ENCODE peak calls at places on chromosomes 12 and 14, in eight cellular contexts. One of them, this sample, is unnamed.

GRCh38 chr14:20343855-20344205 is 395 bp downstream of the PARP2 start:
- DNase-seq in GM23338: no peak
- DNase-seq in PC-3: peak; percentile 32
- DNase-seq in HCT116: no peak
- DNase-seq in OCI-LY7: no peak
- DNase-seq in GM23248: peak; percentile 73
- DNase-seq in SK-N-SH: no peak
- DNase-seq in hepatocyte: peak; percentile 6
- DNase-seq in this sample: no peak

GRCh38 chr12:68317047-68317667 is 15.0 kb downstream of the MDM1 start:
- DNase-seq in GM23338: peak; percentile 61
- DNase-seq in PC-3: peak; percentile 65
- DNase-seq in HCT116: peak; percentile 27
- DNase-seq in OCI-LY7: peak; percentile 72
- DNase-seq in GM23248: peak; percentile 72
- DNase-seq in SK-N-SH: peak; percentile 40
- DNase-seq in hepatocyte: peak; percentile 76
- DNase-seq in this sample: peak; percentile 57

GRCh38 chr14:71235865-71236264 is 328.6 kb downstream of the PCNX1 start:
- DNase-seq in GM23338: no peak
- DNase-seq in PC-3: no peak
- DNase-seq in HCT116: no peak
- DNase-seq in OCI-LY7: no peak
- DNase-seq in GM23248: peak; percentile 35
- DNase-seq in SK-N-SH: peak; percentile 75
- DNase-seq in hepatocyte: no peak
- DNase-seq in this sample: no peak

GRCh38 chr14:59484611-59485174 is 376 bp downstream of the JKAMP start:
- DNase-seq in GM23338: no peak
- DNase-seq in PC-3: peak; percentile 61
- DNase-seq in HCT116: no peak
- DNase-seq in OCI-LY7: no peak
- DNase-seq in GM23248: peak; percentile 60
- DNase-seq in SK-N-SH: no peak
- DNase-seq in hepatocyte: no peak
- DNase-seq in this sample: peak; percentile 21

GRCh38 chr12:52784909-52785308 is 7.8 kb upstream of the KRT76 start:
- DNase-seq in GM23338: no peak
- DNase-seq in PC-3: no peak
- DNase-seq in HCT116: no peak
- DNase-seq in OCI-LY7: no peak
- DNase-seq in GM23248: no peak
- DNase-seq in SK-N-SH: no peak
- DNase-seq in hepatocyte: no peak
- DNase-seq in this sample: no peak

GRCh38 chr12:103620395-103620794 is 33.3 kb downstream of the STAB2 start:
- DNase-seq in GM23338: no peak
- DNase-seq in PC-3: no peak
- DNase-seq in HCT116: no peak
- DNase-seq in OCI-LY7: no peak
- DNase-seq in GM23248: no peak
- DNase-seq in SK-N-SH: no peak
- DNase-seq in hepatocyte: no peak
- DNase-seq in this sample: no peak

GRCh38 chr12:110015132-110015531 is 15.9 kb downstream of the ANKRD13A start:
- DNase-seq in GM23338: no peak
- DNase-seq in PC-3: no peak
- DNase-seq in HCT116: no peak
- DNase-seq in OCI-LY7: peak; percentile 59
- DNase-seq in GM23248: no peak
- DNase-seq in SK-N-SH: no peak
- DNase-seq in hepatocyte: no peak
- DNase-seq in this sample: peak; percentile 18

GRCh38 chr12:75850751-75851462 is 180.7 kb downstream of the PHLDA1 start:
- DNase-seq in GM23338: no peak
- DNase-seq in PC-3: peak; percentile 90
- DNase-seq in HCT116: no peak
- DNase-seq in OCI-LY7: no peak
- DNase-seq in GM23248: peak; percentile 73
- DNase-seq in SK-N-SH: no peak
- DNase-seq in hepatocyte: peak; percentile 38
- DNase-seq in this sample: no peak

GRCh38 chr12:11055306-11055705 is 6.8 kb downstream of the TAS2R46 start:
- DNase-seq in GM23338: no peak
- DNase-seq in PC-3: no peak
- DNase-seq in HCT116: no peak
- DNase-seq in OCI-LY7: no peak
- DNase-seq in GM23248: no peak
- DNase-seq in SK-N-SH: no peak
- DNase-seq in hepatocyte: no peak
- DNase-seq in this sample: no peak

GRCh38 chr12:71710276-71711125 is 24.6 kb downstream of the TMEM19 start:
- DNase-seq in GM23338: no peak
- DNase-seq in PC-3: peak; percentile 96
- DNase-seq in HCT116: peak; percentile 92
- DNase-seq in OCI-LY7: no peak
- DNase-seq in GM23248: peak; percentile 92
- DNase-seq in SK-N-SH: no peak
- DNase-seq in hepatocyte: peak; percentile 64
- DNase-seq in this sample: no peak

GRCh38 chr12:15851045-15851444 is 31.1 kb upstream of the STRAP start:
- DNase-seq in GM23338: no peak
- DNase-seq in PC-3: no peak
- DNase-seq in HCT116: no peak
- DNase-seq in OCI-LY7: no peak
- DNase-seq in GM23248: no peak
- DNase-seq in SK-N-SH: no peak
- DNase-seq in hepatocyte: no peak
- DNase-seq in this sample: no peak

DNA sequence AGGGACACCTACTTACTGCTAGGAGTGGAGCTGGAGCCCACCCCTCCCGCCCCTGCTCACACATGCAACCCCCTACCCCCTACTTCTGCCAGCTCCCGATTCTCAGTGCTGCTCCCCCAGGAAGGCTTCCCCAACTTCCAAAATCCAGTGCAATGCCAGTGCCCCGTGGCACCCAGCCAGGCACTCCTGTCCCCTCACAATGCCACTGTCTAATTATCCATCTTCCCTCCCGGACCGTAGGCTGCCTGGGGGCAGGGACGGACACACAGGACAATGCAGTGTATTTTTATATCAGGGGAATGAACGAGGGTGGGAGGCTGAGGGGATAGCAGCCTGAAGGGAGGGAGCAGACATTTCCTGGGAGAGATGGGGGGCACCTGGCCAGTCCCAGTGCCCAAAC is 12.4 kb downstream of the OTUB2 start:
- DNase-seq in GM23338: no peak
- DNase-seq in PC-3: no peak
- DNase-seq in HCT116: no peak
- DNase-seq in OCI-LY7: no peak
- DNase-seq in GM23248: no peak
- DNase-seq in SK-N-SH: no peak
- DNase-seq in hepatocyte: no peak
- DNase-seq in this sample: no peak
- H3K9me2 ChIP-seq in GM23338: no peaks in the 10 kb centered on the region
- H3K9me2 ChIP-seq in PC-3: no peaks in the 10 kb centered on the region
- H3K9me2 ChIP-seq in HCT116: no peaks in the 10 kb centered on the region
- H3K9me2 ChIP-seq in OCI-LY7: no peaks in the 10 kb centered on the region
- H3K9me2 ChIP-seq in GM23248: no peaks in the 10 kb centered on the region
- H3K9me2 ChIP-seq in SK-N-SH: no peaks in the 10 kb centered on the region
- H3K9me2 ChIP-seq in hepatocyte: no peaks in the 10 kb centered on the region
- H3K9me2 ChIP-seq in this sample: no peaks in the 10 kb centered on the region

DNA sequence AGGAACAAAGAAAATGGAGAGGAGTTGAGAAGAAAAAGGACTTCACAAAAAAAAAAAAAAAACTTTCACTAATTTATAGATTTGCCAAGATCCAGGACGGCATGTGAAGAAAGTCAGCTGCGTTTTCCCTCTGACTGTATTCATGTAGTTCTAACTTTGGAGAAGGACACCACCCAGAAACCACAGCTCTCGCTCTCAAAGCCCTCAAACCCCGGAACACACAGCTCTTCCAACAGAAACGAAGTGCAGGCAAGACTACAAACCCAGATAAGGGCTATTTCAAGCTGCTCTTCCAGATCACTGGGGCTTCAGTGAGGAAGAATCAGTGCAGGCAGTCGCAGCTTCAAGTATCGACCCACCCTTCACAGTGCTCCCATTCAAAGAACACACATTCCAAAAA is 13.2 kb downstream of the KCNH5 start:
- DNase-seq in GM23338: no peak
- DNase-seq in PC-3: no peak
- DNase-seq in HCT116: no peak
- DNase-seq in OCI-LY7: no peak
- DNase-seq in GM23248: no peak
- DNase-seq in SK-N-SH: no peak
- DNase-seq in hepatocyte: no peak
- DNase-seq in this sample: no peak
- TF ChIP-seq EZH2phosphoT487 in GM23338: no peak
- TF ChIP-seq EZH2phosphoT487 in PC-3: no peak
- TF ChIP-seq EZH2phosphoT487 in HCT116: no peak
- TF ChIP-seq EZH2phosphoT487 in OCI-LY7: no peak
- TF ChIP-seq EZH2phosphoT487 in GM23248: no peak
- TF ChIP-seq EZH2phosphoT487 in SK-N-SH: no peak
- TF ChIP-seq EZH2phosphoT487 in hepatocyte: no peak
- TF ChIP-seq EZH2phosphoT487 in this sample: no peak

GRCh38 chr12:6332459-6332858 is 9.4 kb downstream of the TNFRSF1A start:
- DNase-seq in GM23338: no peak
- DNase-seq in PC-3: peak; percentile 92
- DNase-seq in HCT116: no peak
- DNase-seq in OCI-LY7: no peak
- DNase-seq in GM23248: peak; percentile 81
- DNase-seq in SK-N-SH: no peak
- DNase-seq in hepatocyte: no peak
- DNase-seq in this sample: no peak
- H3K4me2 ChIP-seq in GM23338: no peak overlapping the region
- H3K4me2 ChIP-seq in PC-3: peak overlapping the region; percentile 18
- H3K4me2 ChIP-seq in HCT116: no peak overlapping the region
- H3K4me2 ChIP-seq in OCI-LY7: no peak overlapping the region
- H3K4me2 ChIP-seq in GM23248: no peak overlapping the region
- H3K4me2 ChIP-seq in SK-N-SH: peak overlapping the region; percentile 88
- H3K4me2 ChIP-seq in hepatocyte: no peak overlapping the region
- H3K4me2 ChIP-seq in this sample: no peak overlapping the region

DNA sequence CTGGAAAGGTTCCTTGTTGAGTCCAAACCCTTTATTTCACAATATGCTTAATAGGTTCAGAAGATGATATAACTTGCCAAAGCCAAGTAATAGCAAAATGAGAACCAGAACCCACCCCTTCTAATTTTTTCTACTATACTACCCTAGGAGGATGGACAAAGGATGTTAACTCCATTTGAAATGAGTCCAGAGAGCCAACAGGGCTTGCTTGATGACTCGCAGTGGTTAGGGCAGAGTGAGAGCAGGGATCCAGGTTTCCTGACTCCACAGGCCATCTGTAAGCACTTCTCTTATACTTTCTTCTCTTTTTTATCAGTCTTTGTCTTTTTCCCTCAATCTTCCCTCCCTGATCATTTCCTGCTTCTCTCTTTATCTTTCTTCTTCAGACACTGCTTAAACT is 668.1 kb downstream of the MED13L start:
- DNase-seq in GM23338: no peak
- DNase-seq in PC-3: no peak
- DNase-seq in HCT116: no peak
- DNase-seq in OCI-LY7: no peak
- DNase-seq in GM23248: peak; percentile 21
- DNase-seq in SK-N-SH: no peak
- DNase-seq in hepatocyte: no peak
- DNase-seq in this sample: no peak
- H3K9me2 ChIP-seq in GM23338: peaks cover 10% of the 10 kb centered on the region
- H3K9me2 ChIP-seq in PC-3: no peaks in the 10 kb centered on the region
- H3K9me2 ChIP-seq in HCT116: no peaks in the 10 kb centered on the region
- H3K9me2 ChIP-seq in OCI-LY7: no peaks in the 10 kb centered on the region
- H3K9me2 ChIP-seq in GM23248: no peaks in the 10 kb centered on the region
- H3K9me2 ChIP-seq in SK-N-SH: no peaks in the 10 kb centered on the region
- H3K9me2 ChIP-seq in hepatocyte: no peaks in the 10 kb centered on the region
- H3K9me2 ChIP-seq in this sample: no peaks in the 10 kb centered on the region

GRCh38 chr12:122303068-122303467 is 36.8 kb upstream of the VPS33A start:
- DNase-seq in GM23338: no peak
- DNase-seq in PC-3: no peak
- DNase-seq in HCT116: no peak
- DNase-seq in OCI-LY7: no peak
- DNase-seq in GM23248: no peak
- DNase-seq in SK-N-SH: no peak
- DNase-seq in hepatocyte: no peak
- DNase-seq in this sample: no peak

GRCh38 chr12:122309564-122310121 is 43.3 kb upstream of the VPS33A start:
- DNase-seq in GM23338: no peak
- DNase-seq in PC-3: no peak
- DNase-seq in HCT116: no peak
- DNase-seq in OCI-LY7: no peak
- DNase-seq in GM23248: no peak
- DNase-seq in SK-N-SH: peak; percentile 60
- DNase-seq in hepatocyte: no peak
- DNase-seq in this sample: no peak

GRCh38 chr12:122304924-122305323 is 38.6 kb upstream of the VPS33A start:
- DNase-seq in GM23338: no peak
- DNase-seq in PC-3: peak; percentile 91
- DNase-seq in HCT116: no peak
- DNase-seq in OCI-LY7: no peak
- DNase-seq in GM23248: no peak
- DNase-seq in SK-N-SH: no peak
- DNase-seq in hepatocyte: no peak
- DNase-seq in this sample: no peak

GRCh38 chr12:122308811-122309210 is 42.5 kb upstream of the VPS33A start:
- DNase-seq in GM23338: no peak
- DNase-seq in PC-3: no peak
- DNase-seq in HCT116: no peak
- DNase-seq in OCI-LY7: no peak
- DNase-seq in GM23248: peak; percentile 74
- DNase-seq in SK-N-SH: no peak
- DNase-seq in hepatocyte: no peak
- DNase-seq in this sample: no peak

GRCh38 chr12:122306407-122306806 is 40.1 kb upstream of the VPS33A start:
- DNase-seq in GM23338: peak; percentile 72
- DNase-seq in PC-3: no peak
- DNase-seq in HCT116: no peak
- DNase-seq in OCI-LY7: peak; percentile 32
- DNase-seq in GM23248: no peak
- DNase-seq in SK-N-SH: no peak
- DNase-seq in hepatocyte: no peak
- DNase-seq in this sample: no peak
- TF ChIP-seq EZH2phosphoT487 in GM23338: no peak
- TF ChIP-seq EZH2phosphoT487 in PC-3: no peak
- TF ChIP-seq EZH2phosphoT487 in HCT116: no peak
- TF ChIP-seq EZH2phosphoT487 in OCI-LY7: no peak
- TF ChIP-seq EZH2phosphoT487 in GM23248: no peak
- TF ChIP-seq EZH2phosphoT487 in SK-N-SH: no peak
- TF ChIP-seq EZH2phosphoT487 in hepatocyte: no peak
- TF ChIP-seq EZH2phosphoT487 in this sample: no peak